ENCODE peak calls at places on chromosome 9, in six cellular contexts. F, T, S, D, X and U are unnamed samples.

GRCh38 chr9:89911721-89912604 is 307.2 kb downstream of the GADD45G start:
- DNase-seq in F (no peak), T (no peak), S (no peak), D (no peak), X (peak; percentile 91), U (peak; percentile 25)

GRCh38 chr9:12859704-12860251 is 85.0 kb downstream of the LURAP1L start:
- DNase-seq in F (no peak), T (peak; percentile 83), S (no peak), D (peak; percentile 20), X (no peak), U (no peak)

GRCh38 chr9:18749711-18750110 is 275.8 kb downstream of the ADAMTSL1 start:
- DNase-seq in F (no peak), T (no peak), S (no peak), D (no peak), X (no peak), U (no peak)

GRCh38 chr9:89414670-89415069 is 83.2 kb downstream of the SEMA4D start:
- DNase-seq in F (no peak), T (no peak), S (no peak), D (no peak), X (no peak), U (no peak)

GRCh38 chr9:110622368-110622767 is 42.8 kb upstream of the SVEP1 start:
- DNase-seq in F (no peak), T (no peak), S (no peak), D (no peak), X (no peak), U (no peak)

GRCh38 chr9:69019808-69020207 is 5.9 kb upstream of the PRKACG start:
- DNase-seq in F (no peak), T (no peak), S (no peak), D (no peak), X (no peak), U (no peak)

GRCh38 chr9:99350461-99350860 is 128.4 kb downstream of the SEC61B start:
- DNase-seq in F (no peak), T (no peak), S (no peak), D (no peak), X (no peak), U (no peak)

GRCh38 chr9:98450486-98450885 is 195.0 kb upstream of the TBC1D2 start:
- DNase-seq in F (no peak), T (no peak), S (no peak), D (no peak), X (no peak), U (no peak)

GRCh38 chr9:86792136-86792535 is 155.2 kb downstream of the GAS1 start:
- DNase-seq in F (no peak), T (no peak), S (no peak), D (no peak), X (no peak), U (no peak)

GRCh38 chr9:131275332-131276106 is 791 bp downstream of the FAM78A start:
- DNase-seq in F (peak; percentile 71), T (no peak), S (no peak), D (no peak), X (no peak), U (no peak)

GRCh38 chr9:15469862-15470261 is 40.9 kb downstream of the PSIP1 start:
- DNase-seq in F (no peak), T (no peak), S (no peak), D (no peak), X (no peak), U (no peak)

GRCh38 chr9:125329978-125330377 is 68.4 kb downstream of the GAPVD1 start:
- DNase-seq in F (no peak), T (no peak), S (no peak), D (no peak), X (no peak), U (no peak)

GRCh38 chr9:12916037-12916436 is 141.2 kb downstream of the LURAP1L start:
- DNase-seq in F (no peak), T (no peak), S (no peak), D (no peak), X (no peak), U (no peak)

GRCh38 chr9:124450241-124450924 is at the start of gene ADGRD2:
- DNase-seq in F (no peak), T (no peak), S (no peak), D (no peak), X (no peak), U (no peak)

GRCh38 chr9:86902606-86903460 is 44.5 kb downstream of the GAS1 start:
- DNase-seq in F (no peak), T (no peak), S (no peak), D (no peak), X (peak; percentile 72), U (no peak)

GRCh38 chr9:32579706-32580331 is 6.9 kb upstream of the NDUFB6 start:
- DNase-seq in F (peak; percentile 60), T (peak; percentile 59), S (no peak), D (peak; percentile 46), X (no peak), U (peak; percentile 72)

GRCh38 chr9:76718166-76718565 is 46.1 kb upstream of the PCA3 start:
- DNase-seq in F (no peak), T (no peak), S (no peak), D (no peak), X (no peak), U (no peak)

GRCh38 chr9:76720245-76720644 is 44.0 kb upstream of the PCA3 start:
- DNase-seq in F (no peak), T (no peak), S (no peak), D (no peak), X (no peak), U (no peak)

GRCh38 chr9:76717611-76718010 is 46.6 kb upstream of the PCA3 start:
- DNase-seq in F (no peak), T (no peak), S (no peak), D (no peak), X (no peak), U (no peak)

GRCh38 chr9:76716270-76716669 is 48.0 kb upstream of the PCA3 start:
- DNase-seq in F (no peak), T (no peak), S (no peak), D (no peak), X (no peak), U (no peak)

DNA sequence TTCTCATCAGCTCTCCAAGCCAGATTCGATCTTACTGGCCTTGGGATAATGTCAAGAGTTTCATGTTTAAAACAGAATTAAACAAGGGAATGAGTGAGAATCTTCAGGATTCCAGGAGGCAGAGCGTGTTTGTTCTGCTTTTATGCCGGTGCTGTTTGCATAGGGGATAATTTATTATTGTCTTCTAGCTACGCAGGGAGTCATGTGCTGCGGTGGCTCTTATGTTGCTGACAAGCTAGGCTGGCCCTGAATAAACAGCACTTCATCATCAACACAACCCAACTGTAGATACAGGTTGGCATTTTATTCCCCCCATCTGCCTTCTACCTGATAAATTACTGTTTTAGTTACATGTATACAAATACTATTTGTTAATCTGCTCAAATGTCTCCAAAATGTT is 47.1 kb upstream of the PCA3 start:
- DNase-seq in F (no peak), T (no peak), S (no peak), D (no peak), X (no peak), U (no peak)
- H3K27ac ChIP-seq in F (no peak overlapping the region), T (no peak overlapping the region), S (no peak overlapping the region), D (no peak overlapping the region), X (peak overlapping the region; percentile 15), U (no peak overlapping the region)

DNA sequence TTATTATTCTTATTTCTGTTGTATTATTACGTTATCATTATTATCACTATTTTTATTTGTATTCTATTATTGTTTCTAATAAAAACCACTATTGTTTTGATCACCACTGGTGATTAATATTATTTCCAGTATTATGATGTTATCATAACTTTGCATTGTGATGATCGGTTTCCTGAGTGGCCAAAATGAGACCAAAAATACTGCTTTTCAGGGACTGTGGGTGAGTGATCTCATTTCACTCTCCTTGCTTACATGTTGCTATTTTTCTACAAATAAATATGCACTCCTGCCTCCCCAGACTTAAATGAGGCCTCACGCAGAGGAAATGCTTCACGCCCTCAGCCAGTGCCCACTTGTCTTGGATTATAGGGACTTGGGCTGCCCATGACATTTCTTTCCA is 78.4 kb downstream of the LRSAM1 start:
- DNase-seq in F (no peak), T (no peak), S (no peak), D (no peak), X (no peak), U (no peak)
- H3K27ac ChIP-seq in F (peak overlapping the region; percentile 79), T (no peak overlapping the region), S (peak overlapping the region; percentile 3), D (no peak overlapping the region), X (no peak overlapping the region), U (peak overlapping the region; percentile 35)

GRCh38 chr9:136550439-136551085 is 4.7 kb upstream of the NOTCH1 start:
- DNase-seq in F (no peak), T (no peak), S (no peak), D (no peak), X (no peak), U (no peak)
- H3K27ac ChIP-seq in F (peak overlapping the region; percentile 88), T (peak overlapping the region; percentile 80), S (peak overlapping the region; percentile 99), D (no peak overlapping the region), X (peak overlapping the region; percentile 95), U (no peak overlapping the region)

GRCh38 chr9:20701058-20701457 is 17.0 kb downstream of the FOCAD start:
- DNase-seq in F (no peak), T (no peak), S (no peak), D (no peak), X (no peak), U (no peak)
- H3K27ac ChIP-seq in F (no peak overlapping the region), T (no peak overlapping the region), S (no peak overlapping the region), D (no peak overlapping the region), X (no peak overlapping the region), U (no peak overlapping the region)